ENCODE peak calls at places on chromosomes 4 and X, in eight cellular contexts. V is tibial artery; B is pancreas; N is AG08395; C is HEK293T; Y is activated CD4-positive, alpha-beta T cell treated with anti-CD3 and anti-CD28 coated beads, Interleukin-2, amount 50 U/mL, for 1 hour; S is mucosa of descending colon; W is left lung. X is an unnamed sample.

GRCh38 chr4:88743696-88744095 is 46.1 kb upstream of the NAP1L5 start:
- DNase-seq in B (no peak), V (no peak), C (no peak), W (no peak), S (no peak), N (peak; percentile 58), Y (no peak), X (peak; percentile 48)

GRCh38 chr4:143407475-143407874 is 70.8 kb downstream of the GAB1 start:
- DNase-seq in B (no peak), N (no peak), W (no peak), S (no peak), V (no peak), C (no peak), Y (no peak), X (no peak)

GRCh38 chrX:136147320-136147901 is at the start of gene FHL1:
- DNase-seq in V (peak; percentile 86), N (peak; percentile 21), B (peak; percentile 71), C (peak; percentile 79), W (peak; percentile 48), S (peak; percentile 66), Y (peak; percentile 49), X (no peak)

GRCh38 chrX:19613645-19614323 is 98.5 kb upstream of the MAP3K15 start:
- DNase-seq in Y (no peak), S (peak; percentile 53), B (no peak), W (peak; percentile 67), V (no peak), C (no peak), N (no peak), X (no peak)

GRCh38 chrX:120664081-120664480 is 34.2 kb upstream of the C1GALT1C1 start:
- DNase-seq in S (no peak), W (no peak), N (no peak), Y (no peak), B (no peak), C (no peak), V (no peak), X (no peak)

GRCh38 chr4:103754844-103755243 is 35.1 kb upstream of the TACR3 start:
- DNase-seq in W (no peak), C (no peak), Y (no peak), S (no peak), N (no peak), B (no peak), V (no peak), X (no peak)

GRCh38 chr4:180449395-180449956 is 1793.7 kb upstream of the TENM3 start:
- DNase-seq in B (no peak), S (no peak), C (peak; percentile 79), V (no peak), W (no peak), Y (no peak), N (no peak), X (no peak)

GRCh38 chr4:101411926-101412325 is 64.6 kb upstream of the PPP3CA start:
- DNase-seq in S (no peak), N (no peak), B (no peak), Y (no peak), C (no peak), V (no peak), W (no peak), X (no peak)

GRCh38 chr4:7411896-7412585 is 22.7 kb downstream of the PSAPL1 start:
- DNase-seq in C (no peak), V (peak; percentile 51), B (peak; percentile 39), S (no peak), W (peak; percentile 26), N (no peak), Y (no peak), X (no peak)

GRCh38 chr4:159401791-159402380 is 299.0 kb downstream of the RAPGEF2 start:
- DNase-seq in S (no peak), V (no peak), Y (no peak), W (no peak), C (no peak), B (no peak), N (peak; percentile 68), X (peak; percentile 89)

GRCh38 chr4:53039741-53040458 is 177.8 kb downstream of the RASL11B start:
- DNase-seq in V (no peak), Y (no peak), C (no peak), B (no peak), S (no peak), N (no peak), W (no peak), X (no peak)

GRCh38 chr4:77120888-77121508 is 36.0 kb upstream of the CCNG2 start:
- DNase-seq in V (no peak), Y (no peak), S (no peak), B (no peak), W (no peak), N (no peak), C (peak; percentile 14), X (no peak)

GRCh38 chr4:26034849-26035248 is 120.8 kb downstream of the SMIM20 start:
- DNase-seq in B (no peak), S (no peak), V (no peak), N (no peak), Y (no peak), C (no peak), W (no peak), X (no peak)

X was measured in GM04504.